ENCODE peak calls at places on chromosomes 5 and 9, in seven cellular contexts. L is SK-N-SH, U is GM12865, A is retinal pigment epithelial cell, B is mucosa of descending colon, Y is HL-60, T is heart left ventricle. J is an unnamed sample.
A peak's percentile ranks its signal among the peaks of the same experiment; 100 is the strongest.

GRCh38 chr9:134642385-134643181 is 980 bp downstream of the COL5A1 start:
- DNase-seq in L (peak; percentile 66), U (no peak), A (no peak), B (peak; percentile 65), Y (no peak), T (peak; percentile 76), J (peak; percentile 87)

GRCh38 chr9:137069508-137070071 is 767 bp downstream of the SAPCD2 start:
- DNase-seq in L (peak; percentile 67), U (no peak), A (no peak), B (no peak), Y (no peak), T (no peak), J (no peak)

GRCh38 chr5:59840200-59840601 is 53.3 kb downstream of the PDE4D start:
- DNase-seq in L (peak; percentile 58), U (no peak), A (peak; percentile 43), B (no peak), Y (no peak), T (no peak), J (no peak)

GRCh38 chr9:18905033-18905882 is 127.8 kb downstream of the SAXO1 start:
- DNase-seq in L (no peak), U (no peak), A (peak; percentile 51), B (no peak), Y (no peak), T (no peak), J (peak; percentile 44)

GRCh38 chr5:43514471-43514815 is 505 bp downstream of the C5orf34 start:
- DNase-seq in L (peak; percentile 51), U (no peak), A (peak; percentile 33), B (no peak), Y (no peak), T (no peak), J (peak; percentile 89)

GRCh38 chr9:138006576-138007233 is 129.1 kb downstream of the CACNA1B start:
- DNase-seq in L (no peak), U (no peak), A (no peak), B (no peak), Y (no peak), T (peak; percentile 37), J (no peak)

GRCh38 chr9:72443855-72444254 is 77.6 kb upstream of the TMC1 start:
- DNase-seq in L (no peak), U (peak; percentile 91), A (no peak), B (no peak), Y (peak; percentile 70), T (no peak), J (no peak)

GRCh38 chr5:143453722-143454121 is 50.2 kb upstream of the NR3C1 start:
- DNase-seq in L (no peak), U (no peak), A (no peak), B (no peak), Y (peak; percentile 38), T (no peak), J (no peak)

GRCh38 chr5:125463441-125464092 is 717.1 kb upstream of the ZNF608 start:
- DNase-seq in L (no peak), U (no peak), A (peak; percentile 54), B (no peak), Y (no peak), T (no peak), J (peak; percentile 31)

GRCh38 chr5:140327589-140327988 is 18.8 kb downstream of the HBEGF start:
- DNase-seq in L (no peak), U (no peak), A (peak; percentile 94), B (no peak), Y (no peak), T (no peak), J (peak; percentile 80)

DNA sequence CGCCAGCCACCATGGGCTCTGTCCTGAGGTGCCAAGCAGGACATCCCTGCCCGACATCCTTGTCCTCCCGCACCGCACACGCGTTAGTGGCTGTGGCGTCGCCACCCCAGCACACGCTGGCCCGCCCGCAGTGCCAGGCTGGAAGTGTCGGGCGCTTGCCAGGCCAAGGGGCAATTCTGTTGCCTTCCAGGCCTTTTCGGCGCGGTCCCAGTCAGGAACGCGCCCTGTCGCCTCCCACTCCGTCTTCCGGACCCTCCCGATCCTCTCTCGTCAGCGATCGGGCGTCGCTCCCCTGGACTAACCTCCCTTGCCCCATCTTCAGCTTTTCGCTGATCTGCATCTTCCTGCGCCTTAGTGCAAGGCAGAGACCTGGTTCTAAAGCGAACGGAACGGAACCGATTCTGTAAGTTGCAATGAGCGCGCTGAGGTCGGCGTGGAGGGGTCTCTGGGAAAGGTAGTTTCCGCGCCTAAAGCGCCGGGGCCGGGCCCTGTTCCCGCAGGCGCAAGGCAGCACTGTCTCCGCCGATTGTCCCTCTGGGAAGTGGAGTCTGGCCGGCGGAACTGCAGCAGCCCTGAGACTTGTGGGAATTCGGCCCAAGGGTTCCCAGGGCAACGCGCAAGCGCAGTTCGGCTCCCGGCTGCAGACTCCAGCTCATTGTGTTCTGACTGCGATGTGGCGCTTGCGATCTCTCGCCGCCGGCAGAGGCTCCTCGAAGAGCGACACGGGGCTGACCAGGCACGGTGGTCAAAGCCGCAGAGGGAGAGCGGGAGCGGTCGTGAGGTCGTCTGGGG is at the start of gene ZNF454:
- DNase-seq in L (peak; percentile 97), U (no peak), A (peak; percentile 87), B (peak; percentile 82), Y (no peak), T (peak; percentile 96), J (peak; percentile 97)
- H3K4me3 ChIP-seq in L (peak within 1 kb of the TSS; percentile 50), U (no peak within 1 kb of the TSS), A (peak within 1 kb of the TSS; percentile 77), B (peak within 1 kb of the TSS; percentile 9), Y (no peak within 1 kb of the TSS), T (peak within 1 kb of the TSS; percentile 54), J (peak within 1 kb of the TSS; percentile 58)

DNA sequence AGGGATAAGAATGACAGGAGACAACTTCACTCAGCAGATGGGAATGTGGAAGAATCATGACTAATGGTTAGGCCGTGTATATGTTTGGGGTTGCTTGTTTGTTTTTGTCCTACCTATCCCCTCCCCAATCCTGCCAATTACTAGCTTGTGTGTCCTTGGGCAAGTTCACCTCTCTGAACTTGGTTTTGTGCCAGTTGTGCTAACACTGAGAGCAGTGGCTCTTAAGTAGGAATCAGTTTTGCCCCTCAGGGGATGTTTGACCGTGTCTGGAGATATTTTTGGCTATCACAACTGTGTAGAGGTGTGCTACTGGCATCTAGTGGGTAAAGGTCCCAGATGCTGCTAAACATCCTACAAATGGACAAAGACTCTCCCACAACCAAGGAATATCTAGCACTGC is 287.0 kb downstream of the DMRT2 start:
- DNase-seq in L (no peak), U (no peak), A (no peak), B (no peak), Y (no peak), T (no peak), J (no peak)
- TF ChIP-seq CTCF in L (no peak), U (no peak), A (no peak), B (no peak), Y (no peak), T (no peak), J (no peak)

GRCh38 chr9:92964607-92964975 is 17.3 kb downstream of the FGD3 start:
- DNase-seq in L (no peak), U (no peak), A (no peak), B (peak; percentile 61), Y (no peak), T (no peak), J (no peak)
- H3K4me3 ChIP-seq in L (no peak overlapping the region), U (peak overlapping the region; percentile 75), A (no peak overlapping the region), B (peak overlapping the region; percentile 9), Y (peak overlapping the region; percentile 62), T (no peak overlapping the region), J (no peak overlapping the region)

DNA sequence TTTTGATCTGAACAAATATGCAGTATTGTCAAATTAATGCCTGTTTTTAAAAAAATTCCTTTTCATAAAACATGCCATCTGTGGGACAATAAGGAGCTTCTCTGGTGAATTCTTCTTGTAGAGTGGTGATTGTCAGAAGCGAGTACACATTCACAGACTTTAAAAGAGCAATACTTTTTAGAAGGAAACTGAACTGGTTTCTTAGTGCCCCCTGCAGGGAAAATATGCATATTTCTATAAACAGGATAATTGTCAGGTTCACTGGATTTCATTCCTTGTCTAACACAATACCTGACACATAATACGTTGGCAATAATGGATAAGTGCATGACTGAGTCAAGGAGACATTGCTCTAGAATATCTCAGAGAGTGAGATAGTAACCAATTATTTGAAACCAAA is 133.7 kb downstream of the KIF4B start:
- DNase-seq in L (peak; percentile 25), U (no peak), A (no peak), B (no peak), Y (no peak), T (no peak), J (peak; percentile 32)
- TF ChIP-seq CTCF in L (peak; percentile 56), U (peak; percentile 4), A (peak; percentile 30), B (no peak), Y (no peak), T (peak; percentile 23), J (peak; percentile 28)

DNA sequence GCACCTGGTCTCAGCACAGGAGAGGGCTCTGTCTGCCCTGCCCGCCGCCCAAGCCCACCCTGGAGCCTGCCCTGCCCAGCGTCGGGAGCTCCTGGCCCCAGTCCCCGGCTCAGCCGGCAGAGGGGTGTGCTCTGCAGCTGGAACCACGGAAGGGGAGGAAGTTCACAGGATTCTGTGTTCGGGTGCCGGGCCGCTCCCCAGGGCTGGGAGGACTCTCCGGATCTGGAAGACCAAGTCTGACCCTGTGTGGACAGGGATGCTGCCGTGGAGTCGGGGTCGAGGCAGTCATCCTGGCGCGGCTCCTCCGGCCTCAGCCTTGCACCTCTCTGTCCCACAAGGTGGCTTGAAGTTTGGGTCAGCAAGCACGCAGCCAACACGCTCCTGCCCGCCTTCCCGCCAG is 78.6 kb downstream of the KCNT1 start:
- DNase-seq in L (no peak), U (no peak), A (no peak), B (no peak), Y (no peak), T (no peak), J (no peak)
- H3K4me3 ChIP-seq in L (no peak overlapping the region), U (no peak overlapping the region), A (no peak overlapping the region), B (no peak overlapping the region), Y (no peak overlapping the region), T (no peak overlapping the region), J (no peak overlapping the region)

GRCh38 chr5:103271570-103272289 is 13.2 kb downstream of the MACIR start:
- DNase-seq in L (no peak), U (no peak), A (no peak), B (no peak), Y (no peak), T (no peak), J (peak; percentile 47)

GRCh38 chr5:103272377-103272776 is 13.8 kb downstream of the MACIR start:
- DNase-seq in L (no peak), U (no peak), A (no peak), B (no peak), Y (no peak), T (no peak), J (peak; percentile 18)

GRCh38 chr5:103270581-103270980 is 12.0 kb downstream of the MACIR start:
- DNase-seq in L (no peak), U (no peak), A (no peak), B (no peak), Y (no peak), T (no peak), J (no peak)

GRCh38 chr5:103275851-103276250 is 17.3 kb downstream of the MACIR start:
- DNase-seq in L (no peak), U (no peak), A (no peak), B (no peak), Y (no peak), T (no peak), J (no peak)

DNA sequence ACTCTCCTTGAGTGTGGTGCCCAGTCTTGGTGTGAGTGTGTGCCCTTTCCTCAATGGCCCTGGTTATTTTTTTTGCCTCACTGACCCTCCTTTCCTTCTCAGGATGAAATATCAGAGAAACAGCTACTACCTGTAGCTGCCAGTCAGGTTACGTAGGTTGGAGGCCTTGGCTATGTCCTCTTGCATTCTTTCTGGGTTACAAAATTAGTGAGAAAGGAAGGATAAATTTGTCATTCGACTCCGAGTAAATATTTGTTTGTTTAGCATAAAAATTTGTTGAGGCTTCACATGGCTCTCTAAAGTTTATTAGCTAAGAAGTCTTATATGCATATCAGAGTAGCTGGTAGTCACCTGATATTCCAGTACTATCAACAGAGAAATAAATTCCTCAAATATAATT is 15.4 kb downstream of the MACIR start:
- DNase-seq in L (no peak), U (no peak), A (no peak), B (no peak), Y (no peak), T (no peak), J (no peak)
- TF ChIP-seq CTCF in L (no peak), U (no peak), A (no peak), B (no peak), Y (no peak), T (no peak), J (no peak)

GRCh38 chr9:69750085-69750484 is 9.7 kb downstream of the PTAR1 start:
- DNase-seq in L (no peak), U (no peak), A (no peak), B (no peak), Y (no peak), T (no peak), J (no peak)
- H3K4me3 ChIP-seq in L (no peak overlapping the region), U (no peak overlapping the region), A (no peak overlapping the region), B (no peak overlapping the region), Y (no peak overlapping the region), T (no peak overlapping the region), J (no peak overlapping the region)

J was measured in cardiac fibroblast.